ENCODE peak calls at places on chromosome 19, in seven cellular contexts. One of them, this sample, is unnamed.

GRCh38 chr19:35095667-35096368 is 19.8 kb upstream of the FXYD3 start:
- DNase-seq in heart left ventricle: peak; percentile 35
- DNase-seq in ascending aorta: no peak
- DNase-seq in HS-5: no peak
- DNase-seq in M059J: no peak
- DNase-seq in iPS DF 19.7: no peak
- DNase-seq in mesendoderm: no peak
- DNase-seq in this sample: peak; percentile 48

GRCh38 chr19:49436381-49437017 is 4.8 kb downstream of the SLC17A7 start:
- DNase-seq in heart left ventricle: no peak
- DNase-seq in mesendoderm: peak; percentile 89
- DNase-seq in HS-5: no peak
- DNase-seq in iPS DF 19.7: no peak
- DNase-seq in M059J: no peak
- DNase-seq in ascending aorta: no peak
- DNase-seq in this sample: no peak

GRCh38 chr19:31232871-31233270 is 116.4 kb downstream of the TSHZ3 start:
- DNase-seq in heart left ventricle: no peak
- DNase-seq in mesendoderm: no peak
- DNase-seq in ascending aorta: no peak
- DNase-seq in iPS DF 19.7: no peak
- DNase-seq in M059J: peak; percentile 24
- DNase-seq in HS-5: peak; percentile 91
- DNase-seq in this sample: no peak

GRCh38 chr19:8185343-8186068 is 23.7 kb upstream of the CERS4 start:
- DNase-seq in heart left ventricle: no peak
- DNase-seq in M059J: no peak
- DNase-seq in HS-5: no peak
- DNase-seq in mesendoderm: no peak
- DNase-seq in iPS DF 19.7: no peak
- DNase-seq in ascending aorta: no peak
- DNase-seq in this sample: no peak

GRCh38 chr19:3556978-3557460 is 367 bp downstream of the MFSD12 start:
- DNase-seq in ascending aorta: no peak
- DNase-seq in mesendoderm: peak; percentile 49
- DNase-seq in M059J: peak; percentile 62
- DNase-seq in HS-5: no peak
- DNase-seq in heart left ventricle: no peak
- DNase-seq in iPS DF 19.7: no peak
- DNase-seq in this sample: no peak

GRCh38 chr19:42198676-42199439 is 18.6 kb downstream of the DEDD2 start:
- DNase-seq in HS-5: no peak
- DNase-seq in iPS DF 19.7: no peak
- DNase-seq in M059J: peak; percentile 44
- DNase-seq in heart left ventricle: peak; percentile 64
- DNase-seq in mesendoderm: peak; percentile 86
- DNase-seq in ascending aorta: no peak
- DNase-seq in this sample: no peak

GRCh38 chr19:54137913-54138776 is 583 bp downstream of the CNOT3 start:
- DNase-seq in mesendoderm: peak; percentile 27
- DNase-seq in heart left ventricle: no peak
- DNase-seq in ascending aorta: no peak
- DNase-seq in M059J: no peak
- DNase-seq in iPS DF 19.7: no peak
- DNase-seq in HS-5: no peak
- DNase-seq in this sample: no peak

GRCh38 chr19:7799640-7800355 is 30.2 kb upstream of the EVI5L start:
- DNase-seq in M059J: peak; percentile 68
- DNase-seq in iPS DF 19.7: peak; percentile 65
- DNase-seq in heart left ventricle: peak; percentile 75
- DNase-seq in HS-5: no peak
- DNase-seq in mesendoderm: peak; percentile 80
- DNase-seq in ascending aorta: peak; percentile 69
- DNase-seq in this sample: peak; percentile 28

GRCh38 chr19:8158411-8159074 is 9.2 kb upstream of the FBN3 start:
- DNase-seq in heart left ventricle: no peak
- DNase-seq in iPS DF 19.7: peak; percentile 80
- DNase-seq in M059J: peak; percentile 80
- DNase-seq in mesendoderm: peak; percentile 94
- DNase-seq in ascending aorta: no peak
- DNase-seq in HS-5: peak; percentile 22
- DNase-seq in this sample: peak; percentile 21

GRCh38 chr19:11478167-11479089 is 2.4 kb downstream of the ELAVL3 start:
- DNase-seq in heart left ventricle: no peak
- DNase-seq in ascending aorta: no peak
- DNase-seq in mesendoderm: no peak
- DNase-seq in HS-5: no peak
- DNase-seq in M059J: peak; percentile 18
- DNase-seq in iPS DF 19.7: no peak
- DNase-seq in this sample: no peak

GRCh38 chr19:55070755-55071502 is 4.7 kb upstream of the EPS8L1 start:
- DNase-seq in heart left ventricle: peak; percentile 55
- DNase-seq in HS-5: peak; percentile 56
- DNase-seq in ascending aorta: no peak
- DNase-seq in iPS DF 19.7: no peak
- DNase-seq in mesendoderm: no peak
- DNase-seq in M059J: peak; percentile 86
- DNase-seq in this sample: no peak

GRCh38 chr19:39554701-39555311 is 14.8 kb upstream of the EID2 start:
- DNase-seq in heart left ventricle: no peak
- DNase-seq in M059J: no peak
- DNase-seq in ascending aorta: no peak
- DNase-seq in mesendoderm: no peak
- DNase-seq in HS-5: no peak
- DNase-seq in iPS DF 19.7: no peak
- DNase-seq in this sample: no peak

GRCh38 chr19:34732548-34733255 is 1.3 kb upstream of the ZNF181 start:
- DNase-seq in HS-5: no peak
- DNase-seq in iPS DF 19.7: no peak
- DNase-seq in M059J: no peak
- DNase-seq in ascending aorta: peak; percentile 64
- DNase-seq in heart left ventricle: no peak
- DNase-seq in mesendoderm: peak; percentile 18
- DNase-seq in this sample: no peak

GRCh38 chr19:18460313-18460712 is 22.4 kb upstream of the ISYNA1 start:
- DNase-seq in mesendoderm: no peak
- DNase-seq in iPS DF 19.7: no peak
- DNase-seq in HS-5: no peak
- DNase-seq in M059J: peak; percentile 70
- DNase-seq in ascending aorta: peak; percentile 92
- DNase-seq in heart left ventricle: peak; percentile 85
- DNase-seq in this sample: peak; percentile 72

GRCh38 chr19:3283886-3284657 is 59.6 kb downstream of the CELF5 start:
- DNase-seq in heart left ventricle: no peak
- DNase-seq in M059J: no peak
- DNase-seq in iPS DF 19.7: no peak
- DNase-seq in mesendoderm: no peak
- DNase-seq in ascending aorta: no peak
- DNase-seq in HS-5: no peak
- DNase-seq in this sample: no peak

GRCh38 chr19:14686411-14686810 is 3.4 kb upstream of the ZNF333 start:
- DNase-seq in mesendoderm: peak; percentile 27
- DNase-seq in HS-5: no peak
- DNase-seq in ascending aorta: no peak
- DNase-seq in heart left ventricle: no peak
- DNase-seq in M059J: peak; percentile 29
- DNase-seq in iPS DF 19.7: no peak
- DNase-seq in this sample: no peak

GRCh38 chr19:47726467-47726866 is 13.2 kb downstream of the EHD2 start:
- DNase-seq in heart left ventricle: no peak
- DNase-seq in M059J: peak; percentile 74
- DNase-seq in HS-5: no peak
- DNase-seq in ascending aorta: no peak
- DNase-seq in mesendoderm: no peak
- DNase-seq in iPS DF 19.7: no peak
- DNase-seq in this sample: no peak

GRCh38 chr19:13169769-13170168 is 19.6 kb downstream of the IER2 start:
- DNase-seq in iPS DF 19.7: no peak
- DNase-seq in mesendoderm: no peak
- DNase-seq in ascending aorta: no peak
- DNase-seq in heart left ventricle: no peak
- DNase-seq in M059J: peak; percentile 93
- DNase-seq in HS-5: no peak
- DNase-seq in this sample: no peak

GRCh38 chr19:46717716-46718143 is 816 bp upstream of the PRKD2 start:
- DNase-seq in heart left ventricle: peak; percentile 29
- DNase-seq in M059J: no peak
- DNase-seq in ascending aorta: no peak
- DNase-seq in mesendoderm: no peak
- DNase-seq in HS-5: no peak
- DNase-seq in iPS DF 19.7: no peak
- DNase-seq in this sample: no peak

GRCh38 chr19:19274146-19274545 is 1.0 kb upstream of the TM6SF2 start:
- DNase-seq in M059J: no peak
- DNase-seq in heart left ventricle: no peak
- DNase-seq in HS-5: no peak
- DNase-seq in mesendoderm: no peak
- DNase-seq in ascending aorta: no peak
- DNase-seq in iPS DF 19.7: no peak
- DNase-seq in this sample: no peak

GRCh38 chr19:43743059-43743458 is 11.7 kb downstream of the SMG9 start:
- DNase-seq in iPS DF 19.7: no peak
- DNase-seq in HS-5: no peak
- DNase-seq in mesendoderm: no peak
- DNase-seq in ascending aorta: no peak
- DNase-seq in heart left ventricle: no peak
- DNase-seq in M059J: peak; percentile 81
- DNase-seq in this sample: no peak